ENCODE peak calls at places on chromosomes 5 and 9, in nine cellular contexts. J is endodermal cell; O is activated naive CD8-positive, alpha-beta T cell treated with anti-CD3 and anti-CD28 coated beads for 36 hours; G is colonic mucosa; I is cardiac septum; F is GM12891; V is NB4; A is retina; W is stromal cell of bone marrow. Z is an unnamed sample.

GRCh38 chr5:68251386-68251785 is 35.8 kb downstream of the PIK3R1 start:
- DNase-seq in V (peak), J (peak), W (no peak), I (no peak), O (peak), G (no peak), A (no peak), F (no peak), Z (no peak)

GRCh38 chr9:19992556-19992955 is 203.7 kb upstream of the SLC24A2 start:
- DNase-seq in I (no peak), F (no peak), V (no peak), G (no peak), A (no peak), J (no peak), O (peak), W (peak), Z (no peak)

GRCh38 chr5:161847896-161848510 is at the start of gene GABRA1:
- DNase-seq in W (no peak), O (no peak), J (peak), V (no peak), A (peak), F (no peak), G (no peak), I (no peak), Z (no peak)

GRCh38 chr9:91477106-91477505 is 53.5 kb upstream of the NFIL3 start:
- DNase-seq in G (no peak), F (no peak), W (no peak), O (no peak), A (no peak), V (no peak), I (no peak), J (no peak), Z (no peak)

GRCh38 chr9:10366171-10366779 is 246.5 kb downstream of the PTPRD start:
- DNase-seq in G (peak), F (peak), V (peak), W (peak), I (no peak), A (peak), O (no peak), J (peak), Z (peak)

GRCh38 chr9:88593537-88594185 is 58.7 kb downstream of the NXNL2 start:
- DNase-seq in O (peak), W (peak), A (peak), G (peak), J (no peak), V (peak), I (no peak), F (peak), Z (peak)

GRCh38 chr5:150848271-150848670 is 1.9 kb downstream of the IRGM start:
- DNase-seq in V (no peak), G (no peak), J (no peak), I (no peak), W (no peak), A (no peak), O (no peak), F (no peak), Z (no peak)

GRCh38 chr5:94575196-94575595 is 43.2 kb downstream of the KIAA0825 start:
- DNase-seq in V (no peak), O (no peak), I (no peak), F (no peak), A (no peak), G (no peak), W (no peak), J (no peak), Z (no peak)

GRCh38 chr5:68047035-68047434 is 168.5 kb upstream of the PIK3R1 start:
- DNase-seq in O (no peak), J (no peak), I (no peak), G (no peak), V (no peak), F (no peak), A (no peak), W (peak), Z (no peak)

GRCh38 chr5:88785396-88786216 is 97.4 kb downstream of the MEF2C start:
- DNase-seq in F (no peak), G (peak), W (peak), V (no peak), O (peak), J (no peak), I (no peak), A (peak), Z (peak)

GRCh38 chr9:130713286-130713975 is 19.9 kb downstream of the EXOSC2 start:
- DNase-seq in W (peak), F (peak), G (peak), O (no peak), I (no peak), V (peak), J (peak), A (no peak), Z (peak)

GRCh38 chr9:68533678-68534077 is 7.0 kb downstream of the TMEM252 start:
- DNase-seq in V (no peak), A (no peak), J (no peak), O (no peak), I (no peak), G (no peak), F (no peak), W (no peak), Z (no peak)

GRCh38 chr9:137621131-137621757 is 2.4 kb downstream of the EHMT1 start:
- DNase-seq in W (no peak), V (no peak), A (no peak), G (no peak), F (no peak), O (no peak), J (no peak), I (no peak), Z (peak)

GRCh38 chr9:130934702-130935659 is 4.1 kb downstream of the FIBCD1 start:
- DNase-seq in W (no peak), V (no peak), I (no peak), F (no peak), O (no peak), G (peak), J (peak), A (no peak), Z (no peak)

GRCh38 chr5:1834022-1834551 is 32.9 kb downstream of the NDUFS6 start:
- DNase-seq in J (no peak), I (peak), W (no peak), A (peak), F (no peak), G (no peak), O (no peak), V (no peak), Z (no peak)

GRCh38 chr5:3542158-3542557 is 53.5 kb upstream of the IRX1 start:
- DNase-seq in I (no peak), F (no peak), J (no peak), O (no peak), W (no peak), A (no peak), G (no peak), V (peak), Z (no peak)

GRCh38 chr9:114163517-114163924 is 8.2 kb downstream of the COL27A1 start:
- DNase-seq in O (no peak), F (no peak), A (peak), J (peak), G (no peak), V (no peak), W (no peak), I (no peak), Z (no peak)

GRCh38 chr9:134204991-134205578 is 40.7 kb upstream of the RNU6ATAC start:
- DNase-seq in G (no peak), J (no peak), I (no peak), F (no peak), W (no peak), A (peak), V (no peak), O (no peak), Z (no peak)

GRCh38 chr5:104018299-104018698 is 455.7 kb upstream of the NUDT12 start:
- DNase-seq in I (no peak), O (no peak), A (no peak), G (no peak), W (no peak), J (no peak), V (no peak), F (no peak), Z (no peak)

GRCh38 chr9:69085523-69086283 is 50.2 kb downstream of the FXN start:
- DNase-seq in W (peak), G (no peak), J (no peak), F (no peak), O (no peak), I (no peak), V (no peak), A (no peak), Z (no peak)

GRCh38 chr9:5873439-5873838 is 17.2 kb upstream of the MLANA start:
- DNase-seq in A (no peak), V (no peak), J (no peak), G (no peak), I (no peak), F (no peak), W (no peak), O (no peak), Z (no peak)

GRCh38 chr5:168985454-168985853 is 315.5 kb downstream of the SLIT3 start:
- DNase-seq in V (no peak), G (no peak), A (no peak), I (no peak), J (peak), W (no peak), F (no peak), O (no peak), Z (no peak)

GRCh38 chr9:37034320-37034937 is 361 bp upstream of the PAX5 start:
- DNase-seq in A (peak), I (no peak), W (no peak), V (peak), J (peak), G (peak), F (no peak), O (peak), Z (peak)

GRCh38 chr5:109645591-109646236 is 44.0 kb upstream of the MAN2A1 start:
- DNase-seq in A (peak), V (no peak), I (no peak), J (peak), O (no peak), G (no peak), W (no peak), F (no peak), Z (no peak)

GRCh38 chr5:132865668-132866341 is 464 bp downstream of the GDF9 start:
- DNase-seq in V (no peak), J (no peak), W (no peak), O (no peak), F (no peak), G (no peak), A (no peak), I (no peak), Z (no peak)

GRCh38 chr9:95822583-95823431 is 52.7 kb upstream of the ERCC6L2 start:
- DNase-seq in A (no peak), O (peak), I (no peak), J (no peak), V (peak), W (peak), G (no peak), F (peak), Z (no peak)

GRCh38 chr5:855771-856530 is 5.2 kb upstream of the ZDHHC11 start:
- DNase-seq in F (no peak), I (no peak), O (no peak), V (peak), J (no peak), W (no peak), G (no peak), A (no peak), Z (no peak)

GRCh38 chr5:135576075-135576599 is 2.7 kb downstream of the CXCL14 start:
- DNase-seq in F (no peak), A (no peak), J (peak), G (no peak), O (no peak), I (peak), W (peak), V (no peak), Z (no peak)

GRCh38 chr5:32421075-32421474 is 23.5 kb downstream of the ZFR start:
- DNase-seq in O (no peak), V (no peak), G (no peak), A (no peak), F (no peak), W (no peak), J (no peak), I (no peak), Z (no peak)

GRCh38 chr5:56429110-56429561 is 196.0 kb upstream of the ANKRD55 start:
- DNase-seq in G (peak), F (no peak), O (no peak), J (no peak), W (no peak), V (peak), I (no peak), A (no peak), Z (no peak)

GRCh38 chr5:1390861-1391600 is 46.1 kb upstream of the CLPTM1L start:
- DNase-seq in V (no peak), G (no peak), W (no peak), F (no peak), J (no peak), O (no peak), A (no peak), I (no peak), Z (no peak)

GRCh38 chr5:28301676-28302075 is 1263.3 kb upstream of the CDH9 start:
- DNase-seq in W (peak), I (no peak), F (no peak), A (no peak), J (no peak), O (no peak), G (no peak), V (peak), Z (no peak)

GRCh38 chr9:73269430-73270101 is 117.9 kb downstream of the ANXA1 start:
- DNase-seq in V (peak), J (peak), I (no peak), O (no peak), A (peak), G (no peak), W (peak), F (no peak), Z (peak)

GRCh38 chr9:31119882-31120481 is 1264.5 kb upstream of the ACO1 start:
- DNase-seq in F (no peak), O (no peak), V (peak), W (peak), A (peak), I (no peak), G (no peak), J (peak), Z (peak)

GRCh38 chr5:56669534-56670483 is 145.5 kb upstream of the MAP3K1 start:
- DNase-seq in F (peak), A (no peak), I (peak), W (peak), G (peak), O (peak), J (peak), V (peak), Z (peak)

GRCh38 chr5:50328193-50328729 is 112.8 kb downstream of the EMB start:
- DNase-seq in W (no peak), I (no peak), F (no peak), V (no peak), O (no peak), G (no peak), J (no peak), A (no peak), Z (no peak)

GRCh38 chr9:127886401-127886972 is 9.0 kb upstream of the AK1 start:
- DNase-seq in F (no peak), G (no peak), I (no peak), V (no peak), A (no peak), J (peak), W (no peak), O (no peak), Z (no peak)

GRCh38 chr5:65037845-65038815 is 269.4 kb downstream of the CWC27 start:
- DNase-seq in A (peak), J (peak), G (peak), I (no peak), W (peak), F (no peak), O (peak), V (peak), Z (no peak)

GRCh38 chr5:147174671-147175070 is 60.2 kb upstream of the STK32A start:
- DNase-seq in W (no peak), G (no peak), O (no peak), V (no peak), A (peak), I (no peak), J (no peak), F (no peak), Z (no peak)

GRCh38 chr5:141618030-141618803 is 583 bp downstream of the DIAPH1 start:
- DNase-seq in O (peak), W (no peak), V (peak), J (peak), F (no peak), A (no peak), G (peak), I (peak), Z (peak)